ENCODE peak calls at places on chromosome 14, in six cellular contexts. N is AG08396; M is activated T-helper 9 cell treated with anti-CD3 and anti-CD28 coated beads, Interleukin-2, amount 50 U/mL, for 16 hours; I is CD4-positive, CD25-positive, alpha-beta regulatory T cell; K is activated CD4-positive, alpha-beta T cell treated with anti-CD3 and anti-CD28 coated beads, Interleukin-2, amount 10 ng/mL, durations not matched to agents 7 days and 5 days; A is CD8-positive, alpha-beta memory T cell. Z is an unnamed sample.
A peak's percentile ranks its signal among the peaks of the same experiment; 100 is the strongest.

GRCh38 chr14:54568821-54569591 is 2.1 kb downstream of the SAMD4A start:
- DNase-seq in N (peak; percentile 42), M (no peak), I (no peak), K (no peak), A (no peak), Z (no peak)

GRCh38 chr14:55688566-55688965 is 108.6 kb downstream of the KTN1 start:
- DNase-seq in N (no peak), M (no peak), I (no peak), K (no peak), A (no peak), Z (no peak)

GRCh38 chr14:72291908-72292688 is 359.9 kb downstream of the RGS6 start:
- DNase-seq in N (peak; percentile 55), M (no peak), I (no peak), K (peak; percentile 13), A (no peak), Z (no peak)

GRCh38 chr14:97924922-97925613 is 1127.9 kb downstream of the VRK1 start:
- DNase-seq in N (no peak), M (no peak), I (no peak), K (no peak), A (no peak), Z (no peak)

GRCh38 chr14:32049361-32050103 is 27.6 kb upstream of the ARHGAP5 start:
- DNase-seq in N (no peak), M (no peak), I (no peak), K (no peak), A (no peak), Z (no peak)

GRCh38 chr14:79580908-79581307 is 630.4 kb downstream of the DIO2 start:
- DNase-seq in N (no peak), M (no peak), I (no peak), K (no peak), A (no peak), Z (no peak)

GRCh38 chr14:105300542-105301102 is at the start of gene BRF1:
- DNase-seq in N (peak; percentile 96), M (peak; percentile 95), I (peak; percentile 97), K (peak; percentile 97), A (peak; percentile 97), Z (peak; percentile 97)

GRCh38 chr14:59098377-59098776 is 90.1 kb upstream of the DAAM1 start:
- DNase-seq in N (peak; percentile 70), M (no peak), I (no peak), K (no peak), A (no peak), Z (no peak)

GRCh38 chr14:50874842-50875241 is 3.0 kb downstream of the ABHD12B start:
- DNase-seq in N (no peak), M (no peak), I (no peak), K (no peak), A (no peak), Z (no peak)

GRCh38 chr14:69815556-69815955 is 18.5 kb upstream of the SLC10A1 start:
- DNase-seq in N (no peak), M (no peak), I (no peak), K (no peak), A (no peak), Z (no peak)

GRCh38 chr14:76591270-76591669 is 170.0 kb upstream of the VASH1 start:
- DNase-seq in N (no peak), M (no peak), I (no peak), K (no peak), A (no peak), Z (no peak)

GRCh38 chr14:100611811-100612480 is 24.7 kb upstream of the BEGAIN start:
- DNase-seq in N (no peak), M (no peak), I (no peak), K (no peak), A (no peak), Z (peak; percentile 35)

GRCh38 chr14:97978336-97978735 is 1181.2 kb downstream of the VRK1 start:
- DNase-seq in N (peak; percentile 9), M (peak; percentile 69), I (peak; percentile 52), K (peak; percentile 81), A (peak; percentile 56), Z (no peak)

GRCh38 chr14:46488374-46488773 is 163.2 kb downstream of the RPL10L start:
- DNase-seq in N (no peak), M (no peak), I (no peak), K (no peak), A (no peak), Z (no peak)

GRCh38 chr14:23125933-23126524 is 7.0 kb upstream of the CEBPE start:
- DNase-seq in N (no peak), M (no peak), I (no peak), K (no peak), A (no peak), Z (no peak)

GRCh38 chr14:99035712-99036593 is 236.0 kb downstream of the BCL11B start:
- DNase-seq in N (peak; percentile 97), M (no peak), I (no peak), K (no peak), A (no peak), Z (no peak)

GRCh38 chr14:38405851-38406630 is 150.1 kb upstream of the CLEC14A start:
- DNase-seq in N (no peak), M (no peak), I (no peak), K (no peak), A (no peak), Z (no peak)

GRCh38 chr14:65478017-65478416 is 65.5 kb downstream of the FUT8 start:
- DNase-seq in N (no peak), M (no peak), I (no peak), K (no peak), A (no peak), Z (no peak)

GRCh38 chr14:75229576-75229922 is 49.1 kb upstream of the FOS start:
- DNase-seq in N (no peak), M (no peak), I (no peak), K (no peak), A (no peak), Z (no peak)

GRCh38 chr14:78240567-78240966 is 70.4 kb downstream of the NRXN3 start:
- DNase-seq in N (no peak), M (no peak), I (no peak), K (no peak), A (no peak), Z (no peak)

GRCh38 chr14:87111741-87112140 is 881.2 kb downstream of the GALC start:
- DNase-seq in N (no peak), M (no peak), I (no peak), K (no peak), A (no peak), Z (no peak)

GRCh38 chr14:101193845-101194355 is 290.4 kb upstream of the RTL1 start:
- DNase-seq in N (no peak), M (no peak), I (no peak), K (no peak), A (no peak), Z (no peak)

GRCh38 chr14:89491701-89492381 is 74.8 kb upstream of the FOXN3 start:
- DNase-seq in N (no peak), M (no peak), I (no peak), K (no peak), A (no peak), Z (no peak)

GRCh38 chr14:100644383-100644782 is 57.2 kb upstream of the BEGAIN start:
- DNase-seq in N (no peak), M (no peak), I (no peak), K (no peak), A (no peak), Z (no peak)

GRCh38 chr14:24481622-24482324 is 26.3 kb downstream of the CMA1 start:
- DNase-seq in N (peak; percentile 77), M (peak; percentile 5), I (peak; percentile 3), K (peak; percentile 52), A (peak; percentile 12), Z (peak; percentile 81)

GRCh38 chr14:106606936-106607335 is 1080.6 kb downstream of the TMEM121 start:
- DNase-seq in N (no peak), M (no peak), I (no peak), K (no peak), A (no peak), Z (no peak)

GRCh38 chr14:100305446-100306255 is 593 bp downstream of the SLC25A29 start:
- DNase-seq in N (peak; percentile 47), M (peak; percentile 50), I (peak; percentile 51), K (peak; percentile 24), A (peak; percentile 15), Z (no peak)

GRCh38 chr14:102663031-102663430 is 70.6 kb downstream of the RCOR1 start:
- DNase-seq in N (no peak), M (no peak), I (no peak), K (no peak), A (no peak), Z (no peak)

GRCh38 chr14:51304428-51304827 is 64.4 kb downstream of the TMX1 start:
- DNase-seq in N (no peak), M (no peak), I (no peak), K (no peak), A (no peak), Z (no peak)

GRCh38 chr14:92951912-92952471 is 29.0 kb downstream of the CHGA start:
- DNase-seq in N (peak; percentile 92), M (peak; percentile 67), I (peak; percentile 61), K (peak; percentile 79), A (peak; percentile 76), Z (peak; percentile 77)

GRCh38 chr14:75520852-75521251 is 1.4 kb upstream of the BATF start:
- DNase-seq in N (no peak), M (no peak), I (no peak), K (no peak), A (no peak), Z (no peak)

GRCh38 chr14:93430319-93430801 is 379 bp upstream of the UNC79 start:
- DNase-seq in N (peak; percentile 6), M (no peak), I (no peak), K (no peak), A (no peak), Z (no peak)

GRCh38 chr14:101508948-101509729 is 52.2 kb upstream of the DIO3 start:
- DNase-seq in N (no peak), M (no peak), I (no peak), K (no peak), A (no peak), Z (peak; percentile 26)

GRCh38 chr14:104749958-104750529 is 2.9 kb upstream of the SIVA1 start:
- DNase-seq in N (no peak), M (no peak), I (no peak), K (no peak), A (no peak), Z (no peak)

Z was measured in natural killer cell treated with Interleukin-12 subunit alpha and Interleukin-12 subunit beta and Interleukin-15 and Interleukin-18, amount 100 ng/mL, for 72 hours.